ENCODE peak calls at places on chromosomes 12 and 14, in eight cellular contexts. A is NCI-H2081, D is astrocyte of the spinal cord, P is neural crest cell, Q is ecto neural progenitor cell, T is NCI-H510A treated with DMSO at 0.1 percent for 48 hours, B is pancreas, S is LoVo. V is an unnamed sample.

GRCh38 chr12:56408799-56409417 is 40.3 kb downstream of the TIMELESS start:
- DNase-seq in A (no peak), D (no peak), P (no peak), Q (no peak), T (no peak), B (no peak), S (no peak), V (no peak)

GRCh38 chr12:122459211-122459610 is 36.7 kb upstream of the CLIP1 start:
- DNase-seq in A (no peak), D (no peak), P (no peak), Q (no peak), T (no peak), B (no peak), S (no peak), V (no peak)

GRCh38 chr12:74980510-74980909 is 229.1 kb downstream of the KCNC2 start:
- DNase-seq in A (no peak), D (no peak), P (no peak), Q (no peak), T (peak; percentile 63), B (no peak), S (peak; percentile 75), V (no peak)

GRCh38 chr14:64960762-64961276 is 11.3 kb downstream of the RAB15 start:
- DNase-seq in A (peak; percentile 54), D (no peak), P (no peak), Q (no peak), T (peak; percentile 45), B (peak; percentile 42), S (no peak), V (no peak)

GRCh38 chr12:77324763-77325468 is 259.5 kb upstream of the E2F7 start:
- DNase-seq in A (peak; percentile 76), D (peak; percentile 74), P (peak; percentile 67), Q (peak; percentile 92), T (peak; percentile 63), B (peak; percentile 65), S (peak; percentile 76), V (no peak)

GRCh38 chr12:89470741-89471504 is 53.7 kb downstream of the GALNT4 start:
- DNase-seq in A (peak; percentile 1), D (peak; percentile 53), P (no peak), Q (no peak), T (peak; percentile 28), B (no peak), S (peak; percentile 65), V (no peak)

GRCh38 chr12:116136340-116136739 is 141.2 kb downstream of the MED13L start:
- DNase-seq in A (no peak), D (peak; percentile 85), P (no peak), Q (no peak), T (no peak), B (no peak), S (no peak), V (no peak)

GRCh38 chr12:55931780-55932545 is 1.0 kb downstream of the DGKA start:
- DNase-seq in A (peak; percentile 26), D (peak; percentile 43), P (peak; percentile 29), Q (peak; percentile 83), T (peak; percentile 58), B (peak; percentile 34), S (peak; percentile 58), V (no peak)

GRCh38 chr12:27732281-27732680 is 21.6 kb downstream of the MRPS35 start:
- DNase-seq in A (no peak), D (no peak), P (no peak), Q (no peak), T (no peak), B (no peak), S (no peak), V (no peak)

GRCh38 chr14:58428011-58428807 is 690 bp downstream of the KIAA0586 start:
- DNase-seq in A (peak; percentile 51), D (peak; percentile 72), P (peak; percentile 11), Q (no peak), T (peak; percentile 66), B (no peak), S (peak; percentile 46), V (no peak)